ENCODE peak calls at places on chromosomes 1 and 21, in seven cellular contexts. K, V, M, I, B, H and U are unnamed samples.

GRCh38 chr1:114819869-114820268 is 34.8 kb upstream of the SYCP1 start:
- DNase-seq in K (no peak), V (no peak), M (no peak), I (no peak), B (no peak), H (no peak), U (no peak)

GRCh38 chr21:35325953-35326352 is 276.9 kb upstream of the RUNX1 start:
- DNase-seq in K (no peak), V (no peak), M (no peak), I (no peak), B (no peak), H (peak), U (no peak)

GRCh38 chr1:58047265-58047858 is 499.2 kb downstream of the OMA1 start:
- DNase-seq in K (peak), V (peak), M (peak), I (no peak), B (peak), H (no peak), U (no peak)

GRCh38 chr1:36055706-36056105 is 28.2 kb upstream of the TEKT2 start:
- DNase-seq in K (no peak), V (no peak), M (no peak), I (no peak), B (no peak), H (no peak), U (no peak)

GRCh38 chr1:102891868-102892625 is 216.3 kb downstream of the COL11A1 start:
- DNase-seq in K (no peak), V (peak), M (peak), I (no peak), B (no peak), H (no peak), U (no peak)

GRCh38 chr1:224543453-224543852 is 72.7 kb upstream of the CNIH3 start:
- DNase-seq in K (no peak), V (peak), M (no peak), I (no peak), B (no peak), H (no peak), U (no peak)

GRCh38 chr1:159122005-159122621 is 45.5 kb upstream of the AIM2 start:
- DNase-seq in K (no peak), V (peak), M (peak), I (no peak), B (no peak), H (no peak), U (no peak)

GRCh38 chr1:232529747-232530146 is 100.2 kb downstream of the SIPA1L2 start:
- DNase-seq in K (no peak), V (no peak), M (no peak), I (no peak), B (no peak), H (no peak), U (no peak)

GRCh38 chr1:183277821-183278735 is 92.0 kb downstream of the LAMC2 start:
- DNase-seq in K (no peak), V (peak), M (peak), I (no peak), B (no peak), H (peak), U (no peak)

GRCh38 chr1:9280015-9280860 is 12.5 kb upstream of the SPSB1 start:
- DNase-seq in K (no peak), V (peak), M (peak), I (peak), B (peak), H (peak), U (no peak)

GRCh38 chr21:25541042-25541441 is 66.2 kb downstream of the MRPL39 start:
- DNase-seq in K (no peak), V (no peak), M (no peak), I (no peak), B (no peak), H (no peak), U (no peak)

GRCh38 chr1:162696286-162696862 is 64.1 kb downstream of the DDR2 start:
- DNase-seq in K (no peak), V (peak), M (peak), I (no peak), B (no peak), H (peak), U (peak)

GRCh38 chr1:74412244-74412643 is 100.2 kb downstream of the LRRC53 start:
- DNase-seq in K (no peak), V (no peak), M (no peak), I (no peak), B (no peak), H (no peak), U (no peak)

GRCh38 chr1:224726783-224727182 is 110.7 kb downstream of the CNIH3 start:
- DNase-seq in K (peak), V (peak), M (peak), I (no peak), B (no peak), H (peak), U (no peak)

GRCh38 chr1:98336472-98337118 is 324.9 kb upstream of the SNX7 start:
- DNase-seq in K (no peak), V (no peak), M (no peak), I (no peak), B (no peak), H (no peak), U (no peak)

GRCh38 chr1:160659566-160659965 is 12.7 kb upstream of the SLAMF1 start:
- DNase-seq in K (no peak), V (no peak), M (no peak), I (no peak), B (no peak), H (no peak), U (no peak)

GRCh38 chr1:208174736-208175507 is 69.3 kb downstream of the PLXNA2 start:
- DNase-seq in K (no peak), V (peak), M (peak), I (no peak), B (no peak), H (no peak), U (no peak)

GRCh38 chr1:81004011-81004410 is 796.7 kb upstream of the ADGRL2 start:
- DNase-seq in K (no peak), V (no peak), M (no peak), I (no peak), B (no peak), H (no peak), U (peak)

GRCh38 chr1:239308701-239309333 is 77.6 kb upstream of the CHRM3 start:
- DNase-seq in K (peak), V (peak), M (peak), I (no peak), B (peak), H (no peak), U (no peak)

GRCh38 chr1:68293122-68293521 is 60.8 kb upstream of the WLS start:
- DNase-seq in K (no peak), V (no peak), M (peak), I (no peak), B (no peak), H (no peak), U (no peak)

GRCh38 chr1:211843018-211843417 is 12.5 kb upstream of the LPGAT1 start:
- DNase-seq in K (no peak), V (peak), M (no peak), I (no peak), B (no peak), H (no peak), U (no peak)

GRCh38 chr1:65317866-65318653 is 8.7 kb downstream of the DNAJC6 start:
- DNase-seq in K (no peak), V (no peak), M (no peak), I (no peak), B (no peak), H (no peak), U (no peak)

GRCh38 chr1:25810341-25811299 is 9.1 kb upstream of the MTFR1L start:
- DNase-seq in K (peak), V (peak), M (peak), I (peak), B (peak), H (peak), U (peak)

GRCh38 chr1:42817440-42817767 is 207 bp upstream of the SVBP start:
- DNase-seq in K (no peak), V (no peak), M (no peak), I (no peak), B (no peak), H (peak), U (no peak)

GRCh38 chr1:205812878-205813754 is at the start of gene SLC41A1:
- DNase-seq in K (peak), V (peak), M (peak), I (peak), B (peak), H (peak), U (peak)

GRCh38 chr1:155513300-155513926 is 49.2 kb downstream of the ASH1L start:
- DNase-seq in K (no peak), V (peak), M (peak), I (no peak), B (no peak), H (no peak), U (no peak)

GRCh38 chr1:17798799-17799382 is 43.8 kb downstream of the ACTL8 start:
- DNase-seq in K (no peak), V (no peak), M (no peak), I (no peak), B (no peak), H (no peak), U (no peak)

GRCh38 chr1:244369256-244370057 is 82.3 kb downstream of the ADSS2 start:
- DNase-seq in K (no peak), V (no peak), M (no peak), I (no peak), B (no peak), H (no peak), U (no peak)

GRCh38 chr1:170711682-170712081 is 47.8 kb downstream of the PRRX1 start:
- DNase-seq in K (no peak), V (peak), M (peak), I (no peak), B (no peak), H (peak), U (no peak)

GRCh38 chr1:210361665-210362064 is 33.0 kb downstream of the HHAT start:
- DNase-seq in K (no peak), V (no peak), M (no peak), I (no peak), B (no peak), H (no peak), U (no peak)

GRCh38 chr1:169941982-169942830 is 48.5 kb upstream of the SCYL3 start:
- DNase-seq in K (no peak), V (peak), M (peak), I (no peak), B (no peak), H (peak), U (no peak)

GRCh38 chr1:93129507-93130099 is 50.5 kb downstream of the MTF2 start:
- DNase-seq in K (no peak), V (no peak), M (no peak), I (no peak), B (no peak), H (no peak), U (no peak)

GRCh38 chr1:213972141-213972540 is 15.6 kb upstream of the PROX1 start:
- DNase-seq in K (no peak), V (no peak), M (no peak), I (no peak), B (no peak), H (no peak), U (no peak)

GRCh38 chr1:153626929-153627796 is at the start of gene S100A13:
- DNase-seq in K (no peak), V (peak), M (peak), I (no peak), B (no peak), H (peak), U (peak)

GRCh38 chr1:221620437-221621384 is 121.2 kb downstream of the DUSP10 start:
- DNase-seq in K (no peak), V (peak), M (peak), I (no peak), B (no peak), H (no peak), U (no peak)

GRCh38 chr1:86515597-86515996 is 31.3 kb upstream of the CLCA4 start:
- DNase-seq in K (peak), V (peak), M (peak), I (no peak), B (no peak), H (no peak), U (no peak)

GRCh38 chr1:59133997-59134396 is 162.9 kb upstream of the FGGY start:
- DNase-seq in K (no peak), V (no peak), M (no peak), I (no peak), B (no peak), H (no peak), U (no peak)